ENCODE peak calls at places on chromosomes 12 and 14, in eight cellular contexts. B is HCT116, I is OCI-LY7, X is neural progenitor cell, O is GM23338, H is PC-3, S is SK-N-SH, W is MM.1S. U is an unnamed sample.

GRCh38 chr14:86865934-86866333 is 1127.0 kb downstream of the GALC start:
- DNase-seq in B (no peak), I (no peak), X (no peak), O (peak), H (no peak), S (no peak), W (no peak), U (no peak)

GRCh38 chr14:94313991-94314655 is 9.0 kb downstream of the SERPINA6 start:
- DNase-seq in B (no peak), I (no peak), X (no peak), O (no peak), H (no peak), S (no peak), W (no peak), U (no peak)

GRCh38 chr12:69875416-69875815 is 50.4 kb downstream of the MYRFL start:
- DNase-seq in B (no peak), I (no peak), X (peak), O (peak), H (no peak), S (no peak), W (no peak), U (no peak)

GRCh38 chr14:54686219-54686870 is 119.4 kb downstream of the SAMD4A start:
- DNase-seq in B (no peak), I (no peak), X (no peak), O (no peak), H (peak), S (no peak), W (no peak), U (no peak)

GRCh38 chr12:62882696-62883095 is 52.3 kb downstream of the PPM1H start:
- DNase-seq in B (no peak), I (peak), X (no peak), O (no peak), H (no peak), S (no peak), W (no peak), U (no peak)

GRCh38 chr12:124007356-124007755 is 34.3 kb downstream of the ZNF664 start:
- DNase-seq in B (no peak), I (no peak), X (peak), O (no peak), H (no peak), S (no peak), W (no peak), U (no peak)

GRCh38 chr12:87259405-87259804 is 769.8 kb downstream of the C12orf50 start:
- DNase-seq in B (no peak), I (no peak), X (no peak), O (no peak), H (peak), S (no peak), W (no peak), U (no peak)

GRCh38 chr12:6914246-6914947 is at the start of gene ENO2:
- DNase-seq in B (no peak), I (peak), X (peak), O (peak), H (peak), S (peak), W (peak), U (peak)

GRCh38 chr14:67622675-67623074 is 3.0 kb downstream of the ARG2 start:
- DNase-seq in B (no peak), I (peak), X (peak), O (peak), H (peak), S (no peak), W (no peak), U (peak)

GRCh38 chr14:103284574-103285467 is 49.2 kb upstream of the EIF5 start:
- DNase-seq in B (no peak), I (no peak), X (no peak), O (peak), H (peak), S (no peak), W (no peak), U (no peak)

GRCh38 chr12:69821441-69822204 is 3.4 kb upstream of the MYRFL start:
- DNase-seq in B (peak), I (no peak), X (no peak), O (no peak), H (peak), S (no peak), W (no peak), U (no peak)

GRCh38 chr14:103629503-103630121 is 601 bp downstream of the KLC1 start:
- DNase-seq in B (no peak), I (peak), X (peak), O (peak), H (peak), S (peak), W (peak), U (peak)

GRCh38 chr12:130480887-130481286 is 143.2 kb downstream of the PIWIL1 start:
- DNase-seq in B (no peak), I (no peak), X (no peak), O (no peak), H (no peak), S (no peak), W (no peak), U (no peak)

GRCh38 chr12:95218164-95218851 is 701 bp downstream of the VEZT start:
- DNase-seq in B (no peak), I (peak), X (no peak), O (no peak), H (peak), S (no peak), W (peak), U (no peak)

GRCh38 chr12:88510841-88511240 is 69.4 kb downstream of the KITLG start:
- DNase-seq in B (no peak), I (no peak), X (no peak), O (no peak), H (no peak), S (no peak), W (no peak), U (no peak)

GRCh38 chr12:71517145-71517846 is 77.7 kb downstream of the LGR5 start:
- DNase-seq in B (no peak), I (no peak), X (no peak), O (no peak), H (no peak), S (no peak), W (no peak), U (peak)

GRCh38 chr14:103378042-103378854 is 7.0 kb upstream of the MARK3 start:
- DNase-seq in B (no peak), I (no peak), X (no peak), O (no peak), H (no peak), S (no peak), W (no peak), U (peak)

GRCh38 chr14:52233693-52234092 is 33.8 kb upstream of the PTGDR start:
- DNase-seq in B (no peak), I (no peak), X (no peak), O (no peak), H (no peak), S (no peak), W (no peak), U (no peak)

GRCh38 chr14:68910540-68910939 is 68.6 kb downstream of the ACTN1 start:
- DNase-seq in B (no peak), I (peak), X (no peak), O (no peak), H (no peak), S (no peak), W (no peak), U (no peak)

GRCh38 chr12:111355181-111355925 is 13.5 kb downstream of the PHETA1 start:
- DNase-seq in B (no peak), I (peak), X (no peak), O (no peak), H (no peak), S (no peak), W (no peak), U (no peak)

GRCh38 chr14:100488057-100488456 is 99.2 kb downstream of the BEGAIN start:
- DNase-seq in B (no peak), I (peak), X (no peak), O (no peak), H (no peak), S (no peak), W (no peak), U (no peak)

GRCh38 chr14:91568626-91569025 is 58.5 kb upstream of the PPP4R3A start:
- DNase-seq in B (no peak), I (no peak), X (no peak), O (no peak), H (peak), S (no peak), W (no peak), U (no peak)

GRCh38 chr12:12349711-12350665 is at the start of gene MANSC1:
- DNase-seq in B (no peak), I (no peak), X (peak), O (peak), H (peak), S (peak), W (peak), U (peak)

GRCh38 chr14:76640923-76641395 is 120.3 kb upstream of the VASH1 start:
- DNase-seq in B (no peak), I (no peak), X (no peak), O (no peak), H (no peak), S (no peak), W (no peak), U (no peak)

GRCh38 chr12:51826881-51827280 is 21.6 kb downstream of the FIGNL2 start:
- DNase-seq in B (no peak), I (no peak), X (no peak), O (no peak), H (no peak), S (peak), W (no peak), U (no peak)

GRCh38 chr12:113207621-113208040 is 13.6 kb upstream of the TPCN1 start:
- DNase-seq in B (no peak), I (peak), X (no peak), O (no peak), H (no peak), S (no peak), W (no peak), U (no peak)

GRCh38 chr14:86858043-86858442 is 1134.9 kb downstream of the GALC start:
- DNase-seq in B (no peak), I (no peak), X (no peak), O (no peak), H (no peak), S (no peak), W (no peak), U (no peak)

GRCh38 chr12:108491256-108491655 is 23.8 kb upstream of the FICD start:
- DNase-seq in B (no peak), I (no peak), X (no peak), O (no peak), H (no peak), S (no peak), W (no peak), U (no peak)

GRCh38 chr12:45611061-45611460 is 118.4 kb upstream of the ARID2 start:
- DNase-seq in B (no peak), I (no peak), X (no peak), O (peak), H (no peak), S (peak), W (no peak), U (no peak)

GRCh38 chr12:1590083-1590979 is 4.0 kb downstream of the FBXL14 start:
- DNase-seq in B (no peak), I (no peak), X (peak), O (peak), H (no peak), S (no peak), W (no peak), U (no peak)

GRCh38 chr14:22598099-22598895 is at the start of gene ABHD4:
- DNase-seq in B (no peak), I (peak), X (peak), O (peak), H (peak), S (peak), W (peak), U (peak)

GRCh38 chr12:63949902-63950301 is 105.4 kb downstream of the SRGAP1 start:
- DNase-seq in B (no peak), I (no peak), X (no peak), O (no peak), H (no peak), S (no peak), W (no peak), U (no peak)

DNA sequence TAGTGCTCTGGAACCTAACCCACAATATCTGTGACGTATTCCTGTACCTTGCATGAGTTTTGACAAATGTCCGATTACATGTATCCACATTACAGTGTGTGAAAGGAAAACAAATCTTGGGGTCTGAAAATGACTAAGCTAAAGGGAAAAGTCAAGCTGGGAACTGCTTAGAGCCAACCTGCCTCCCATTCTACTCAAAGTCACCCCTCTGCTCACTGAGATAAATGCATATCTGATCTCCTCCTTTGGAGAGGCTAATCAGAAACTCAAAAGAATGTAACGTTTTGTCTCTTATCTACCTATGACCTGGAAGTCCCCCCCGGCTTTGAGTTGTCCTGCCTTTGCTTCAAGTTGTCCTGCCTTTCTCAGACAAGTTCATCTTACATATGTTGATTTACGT is 34.0 kb upstream of the KIF21A start:
- DNase-seq in B (no peak), I (no peak), X (no peak), O (no peak), H (no peak), S (no peak), W (no peak), U (no peak)
- TF ChIP-seq EZH2phosphoT487 in B (no peak), I (no peak), X (no peak), O (no peak), H (no peak), S (no peak), W (no peak), U (no peak)

DNA sequence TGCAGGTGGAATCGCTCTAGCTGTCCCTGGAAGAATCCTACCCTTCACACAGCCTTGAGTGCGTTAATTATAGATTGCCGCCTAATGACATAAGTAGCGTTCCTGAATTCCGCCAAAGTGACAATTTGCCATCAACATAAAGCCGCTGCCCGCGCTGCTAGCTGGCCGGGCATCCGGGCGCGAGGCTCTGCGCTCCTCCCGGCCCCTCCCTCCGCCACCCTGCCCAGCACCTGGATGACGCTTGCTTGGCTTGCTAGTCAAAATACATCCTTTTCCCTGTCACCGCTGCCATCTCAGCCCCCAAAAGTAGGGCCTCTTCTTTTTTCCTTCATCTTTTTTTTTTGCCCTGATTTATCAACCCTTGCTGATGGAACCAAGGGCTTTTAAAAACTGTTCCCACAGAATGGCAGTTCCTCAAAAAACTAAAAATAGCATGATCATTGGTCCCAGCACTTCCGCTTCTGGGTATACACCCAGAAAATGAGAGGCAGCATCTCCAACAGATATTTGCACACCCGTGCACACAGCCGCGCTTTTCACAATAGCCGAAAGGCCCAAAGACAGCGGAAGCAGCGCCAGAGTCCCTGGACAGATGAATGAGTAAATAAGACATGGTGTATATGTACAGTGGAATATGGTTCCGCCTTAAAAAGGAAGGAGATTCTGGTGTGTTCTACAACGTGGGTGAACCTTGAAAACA is 235.3 kb downstream of the BCL11B start:
- DNase-seq in B (no peak), I (no peak), X (peak), O (no peak), H (no peak), S (no peak), W (no peak), U (no peak)
- H2AFZ ChIP-seq in B (peak), I (no peak), X (no peak), O (peak), H (peak), S (peak), W (no peak), U (peak)

GRCh38 chr12:53974084-53975018 is at the start of gene HOTAIR:
- DNase-seq in B (no peak), I (peak), X (no peak), O (peak), H (peak), S (peak), W (no peak), U (peak)
- TF ChIP-seq CTCF in B (no peak), I (no peak), X (no peak), O (no peak), H (no peak), S (no peak), W (no peak), U (no peak)

GRCh38 chr14:56195219-56195618 is 77.0 kb downstream of the PELI2 start:
- DNase-seq in B (no peak), I (peak), X (peak), O (peak), H (no peak), S (no peak), W (no peak), U (peak)

GRCh38 chr14:56198438-56198837 is 80.2 kb downstream of the PELI2 start:
- DNase-seq in B (no peak), I (no peak), X (no peak), O (no peak), H (no peak), S (no peak), W (no peak), U (no peak)

GRCh38 chr14:56195727-56196126 is 77.5 kb downstream of the PELI2 start:
- DNase-seq in B (no peak), I (peak), X (no peak), O (no peak), H (peak), S (no peak), W (peak), U (no peak)

GRCh38 chr14:56197150-56197549 is 78.9 kb downstream of the PELI2 start:
- DNase-seq in B (no peak), I (no peak), X (no peak), O (no peak), H (no peak), S (no peak), W (no peak), U (no peak)

GRCh38 chr14:56196274-56196673 is 78.1 kb downstream of the PELI2 start:
- DNase-seq in B (no peak), I (peak), X (no peak), O (no peak), H (no peak), S (no peak), W (peak), U (no peak)
- TF ChIP-seq EZH2phosphoT487 in B (no peak), I (no peak), X (no peak), O (no peak), H (no peak), S (no peak), W (no peak), U (no peak)

U was measured in hepatocyte.